ENCODE peak calls at places on chromosome 3, in nine cellular contexts. One of them, this sample, is unnamed.

GRCh38 chr3:162764672-162765071 is 1268.1 kb downstream of the OTOL1 start:
- DNase-seq in thyroid gland: no peak
- DNase-seq in CD14-positive monocyte: no peak
- DNase-seq in hepatocyte: no peak
- DNase-seq in lung: no peak
- DNase-seq in type B pancreatic cell: no peak
- DNase-seq in PC-3: peak
- DNase-seq in ovary: no peak
- DNase-seq in HL-60: no peak
- DNase-seq in this sample: no peak

GRCh38 chr3:24494616-24495333 is at the start of gene THRB:
- DNase-seq in thyroid gland: peak
- DNase-seq in CD14-positive monocyte: no peak
- DNase-seq in hepatocyte: peak
- DNase-seq in lung: peak
- DNase-seq in type B pancreatic cell: peak
- DNase-seq in PC-3: peak
- DNase-seq in ovary: peak
- DNase-seq in HL-60: no peak
- DNase-seq in this sample: peak

GRCh38 chr3:177615015-177615414 is 417.7 kb upstream of the TBL1XR1 start:
- DNase-seq in thyroid gland: peak
- DNase-seq in CD14-positive monocyte: peak
- DNase-seq in hepatocyte: no peak
- DNase-seq in lung: peak
- DNase-seq in type B pancreatic cell: no peak
- DNase-seq in PC-3: peak
- DNase-seq in ovary: peak
- DNase-seq in HL-60: peak
- DNase-seq in this sample: no peak

GRCh38 chr3:141321109-141321497 is 47.2 kb upstream of the ZBTB38 start:
- DNase-seq in thyroid gland: no peak
- DNase-seq in CD14-positive monocyte: no peak
- DNase-seq in hepatocyte: no peak
- DNase-seq in lung: no peak
- DNase-seq in type B pancreatic cell: no peak
- DNase-seq in PC-3: peak
- DNase-seq in ovary: no peak
- DNase-seq in HL-60: no peak
- DNase-seq in this sample: no peak

GRCh38 chr3:37686225-37686624 is 175.5 kb upstream of the CTDSPL start:
- DNase-seq in thyroid gland: no peak
- DNase-seq in CD14-positive monocyte: no peak
- DNase-seq in hepatocyte: no peak
- DNase-seq in lung: no peak
- DNase-seq in type B pancreatic cell: no peak
- DNase-seq in PC-3: no peak
- DNase-seq in ovary: no peak
- DNase-seq in HL-60: no peak
- DNase-seq in this sample: peak

GRCh38 chr3:134260984-134261383 is 10.3 kb upstream of the RYK start:
- DNase-seq in thyroid gland: no peak
- DNase-seq in CD14-positive monocyte: no peak
- DNase-seq in hepatocyte: no peak
- DNase-seq in lung: no peak
- DNase-seq in type B pancreatic cell: no peak
- DNase-seq in PC-3: no peak
- DNase-seq in ovary: no peak
- DNase-seq in HL-60: no peak
- DNase-seq in this sample: no peak

GRCh38 chr3:155093261-155093660 is 13.1 kb downstream of the MME start:
- DNase-seq in thyroid gland: no peak
- DNase-seq in CD14-positive monocyte: no peak
- DNase-seq in hepatocyte: no peak
- DNase-seq in lung: no peak
- DNase-seq in type B pancreatic cell: no peak
- DNase-seq in PC-3: no peak
- DNase-seq in ovary: no peak
- DNase-seq in HL-60: no peak
- DNase-seq in this sample: no peak

GRCh38 chr3:161454615-161455014 is 42.0 kb upstream of the OTOL1 start:
- DNase-seq in thyroid gland: no peak
- DNase-seq in CD14-positive monocyte: no peak
- DNase-seq in hepatocyte: no peak
- DNase-seq in lung: no peak
- DNase-seq in type B pancreatic cell: no peak
- DNase-seq in PC-3: no peak
- DNase-seq in ovary: no peak
- DNase-seq in HL-60: no peak
- DNase-seq in this sample: no peak

GRCh38 chr3:177300039-177300833 is 103.0 kb upstream of the TBL1XR1 start:
- DNase-seq in thyroid gland: peak
- DNase-seq in CD14-positive monocyte: peak
- DNase-seq in hepatocyte: peak
- DNase-seq in lung: peak
- DNase-seq in type B pancreatic cell: no peak
- DNase-seq in PC-3: peak
- DNase-seq in ovary: no peak
- DNase-seq in HL-60: no peak
- DNase-seq in this sample: no peak

GRCh38 chr3:133469140-133469731 is 69.4 kb downstream of the BFSP2 start:
- DNase-seq in thyroid gland: peak
- DNase-seq in CD14-positive monocyte: no peak
- DNase-seq in hepatocyte: no peak
- DNase-seq in lung: no peak
- DNase-seq in type B pancreatic cell: no peak
- DNase-seq in PC-3: no peak
- DNase-seq in ovary: no peak
- DNase-seq in HL-60: no peak
- DNase-seq in this sample: no peak

GRCh38 chr3:59922226-59922625 is 872.4 kb upstream of the CFAP20DC start:
- DNase-seq in thyroid gland: no peak
- DNase-seq in CD14-positive monocyte: no peak
- DNase-seq in hepatocyte: no peak
- DNase-seq in lung: no peak
- DNase-seq in type B pancreatic cell: no peak
- DNase-seq in PC-3: no peak
- DNase-seq in ovary: no peak
- DNase-seq in HL-60: no peak
- DNase-seq in this sample: no peak

GRCh38 chr3:147119346-147119745 is 287.0 kb downstream of the ZIC4 start:
- DNase-seq in thyroid gland: no peak
- DNase-seq in CD14-positive monocyte: no peak
- DNase-seq in hepatocyte: no peak
- DNase-seq in lung: no peak
- DNase-seq in type B pancreatic cell: no peak
- DNase-seq in PC-3: no peak
- DNase-seq in ovary: no peak
- DNase-seq in HL-60: no peak
- DNase-seq in this sample: no peak

GRCh38 chr3:147118611-147119010 is 287.7 kb downstream of the ZIC4 start:
- DNase-seq in thyroid gland: no peak
- DNase-seq in CD14-positive monocyte: no peak
- DNase-seq in hepatocyte: no peak
- DNase-seq in lung: no peak
- DNase-seq in type B pancreatic cell: no peak
- DNase-seq in PC-3: no peak
- DNase-seq in ovary: no peak
- DNase-seq in HL-60: no peak
- DNase-seq in this sample: no peak

GRCh38 chr3:147117631-147118030 is 288.7 kb downstream of the ZIC4 start:
- DNase-seq in thyroid gland: no peak
- DNase-seq in CD14-positive monocyte: no peak
- DNase-seq in hepatocyte: no peak
- DNase-seq in lung: no peak
- DNase-seq in type B pancreatic cell: no peak
- DNase-seq in PC-3: no peak
- DNase-seq in ovary: no peak
- DNase-seq in HL-60: no peak
- DNase-seq in this sample: no peak

DNA sequence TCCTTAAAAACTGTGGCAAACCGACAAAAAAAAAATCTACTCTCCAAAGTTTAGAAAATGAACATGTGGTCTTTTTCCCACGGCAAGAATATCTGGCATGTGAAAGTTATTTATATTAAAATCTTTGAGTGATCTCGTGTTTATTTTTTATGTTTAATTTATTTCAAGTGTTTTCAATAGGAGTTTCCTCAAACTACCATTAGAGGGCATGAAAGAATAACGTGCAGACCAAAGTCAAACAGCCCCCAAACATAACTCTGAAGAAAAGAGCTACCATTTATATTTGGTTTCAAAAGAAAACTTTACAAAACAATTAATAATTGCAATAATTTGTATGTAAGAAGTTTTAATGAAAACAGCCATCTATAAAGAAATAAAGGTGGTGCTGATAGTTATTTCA is 286.3 kb downstream of the ZIC4 start:
- DNase-seq in thyroid gland: no peak
- DNase-seq in CD14-positive monocyte: no peak
- DNase-seq in hepatocyte: peak
- DNase-seq in lung: no peak
- DNase-seq in type B pancreatic cell: no peak
- DNase-seq in PC-3: peak
- DNase-seq in ovary: no peak
- DNase-seq in HL-60: no peak
- DNase-seq in this sample: no peak
- TF ChIP-seq CTCF in thyroid gland: no peak
- TF ChIP-seq CTCF in CD14-positive monocyte: no peak
- TF ChIP-seq CTCF in hepatocyte: peak
- TF ChIP-seq CTCF in lung: no peak
- TF ChIP-seq CTCF in type B pancreatic cell: peak
- TF ChIP-seq CTCF in PC-3: peak
- TF ChIP-seq CTCF in ovary: no peak
- TF ChIP-seq CTCF in HL-60: no peak
- TF ChIP-seq CTCF in this sample: peak

GRCh38 chr3:84960994-84961393 is 2.2 kb downstream of the CADM2 start:
- DNase-seq in thyroid gland: no peak
- DNase-seq in CD14-positive monocyte: no peak
- DNase-seq in hepatocyte: no peak
- DNase-seq in lung: no peak
- DNase-seq in type B pancreatic cell: no peak
- DNase-seq in PC-3: no peak
- DNase-seq in ovary: no peak
- DNase-seq in HL-60: no peak
- DNase-seq in this sample: no peak

GRCh38 chr3:84960581-84960980 is 1.8 kb downstream of the CADM2 start:
- DNase-seq in thyroid gland: no peak
- DNase-seq in CD14-positive monocyte: no peak
- DNase-seq in hepatocyte: no peak
- DNase-seq in lung: no peak
- DNase-seq in type B pancreatic cell: no peak
- DNase-seq in PC-3: no peak
- DNase-seq in ovary: no peak
- DNase-seq in HL-60: no peak
- DNase-seq in this sample: no peak

GRCh38 chr3:84961492-84962255 is 2.9 kb downstream of the CADM2 start:
- DNase-seq in thyroid gland: no peak
- DNase-seq in CD14-positive monocyte: no peak
- DNase-seq in hepatocyte: no peak
- DNase-seq in lung: no peak
- DNase-seq in type B pancreatic cell: no peak
- DNase-seq in PC-3: no peak
- DNase-seq in ovary: no peak
- DNase-seq in HL-60: no peak
- DNase-seq in this sample: peak

GRCh38 chr3:84959470-84960380 is 936 bp downstream of the CADM2 start:
- DNase-seq in thyroid gland: peak
- DNase-seq in CD14-positive monocyte: no peak
- DNase-seq in hepatocyte: peak
- DNase-seq in lung: no peak
- DNase-seq in type B pancreatic cell: no peak
- DNase-seq in PC-3: no peak
- DNase-seq in ovary: no peak
- DNase-seq in HL-60: no peak
- DNase-seq in this sample: peak

GRCh38 chr3:84958495-84959469 is at the start of gene CADM2:
- DNase-seq in thyroid gland: peak
- DNase-seq in CD14-positive monocyte: no peak
- DNase-seq in hepatocyte: peak
- DNase-seq in lung: peak
- DNase-seq in type B pancreatic cell: peak
- DNase-seq in PC-3: peak
- DNase-seq in ovary: peak
- DNase-seq in HL-60: peak
- DNase-seq in this sample: peak
- TF ChIP-seq CTCF in thyroid gland: no peak
- TF ChIP-seq CTCF in CD14-positive monocyte: no peak
- TF ChIP-seq CTCF in hepatocyte: peak
- TF ChIP-seq CTCF in lung: no peak
- TF ChIP-seq CTCF in type B pancreatic cell: peak
- TF ChIP-seq CTCF in PC-3: peak
- TF ChIP-seq CTCF in ovary: no peak
- TF ChIP-seq CTCF in HL-60: no peak
- TF ChIP-seq CTCF in this sample: peak

GRCh38 chr3:46932455-46933225 is 43.9 kb downstream of the CCDC12 start:
- DNase-seq in thyroid gland: peak
- DNase-seq in CD14-positive monocyte: peak
- DNase-seq in hepatocyte: no peak
- DNase-seq in lung: no peak
- DNase-seq in type B pancreatic cell: no peak
- DNase-seq in PC-3: no peak
- DNase-seq in ovary: no peak
- DNase-seq in HL-60: no peak
- DNase-seq in this sample: no peak
- TF ChIP-seq CTCF in thyroid gland: no peak
- TF ChIP-seq CTCF in CD14-positive monocyte: no peak
- TF ChIP-seq CTCF in hepatocyte: no peak
- TF ChIP-seq CTCF in lung: no peak
- TF ChIP-seq CTCF in type B pancreatic cell: no peak
- TF ChIP-seq CTCF in PC-3: no peak
- TF ChIP-seq CTCF in ovary: no peak
- TF ChIP-seq CTCF in HL-60: no peak
- TF ChIP-seq CTCF in this sample: no peak

DNA sequence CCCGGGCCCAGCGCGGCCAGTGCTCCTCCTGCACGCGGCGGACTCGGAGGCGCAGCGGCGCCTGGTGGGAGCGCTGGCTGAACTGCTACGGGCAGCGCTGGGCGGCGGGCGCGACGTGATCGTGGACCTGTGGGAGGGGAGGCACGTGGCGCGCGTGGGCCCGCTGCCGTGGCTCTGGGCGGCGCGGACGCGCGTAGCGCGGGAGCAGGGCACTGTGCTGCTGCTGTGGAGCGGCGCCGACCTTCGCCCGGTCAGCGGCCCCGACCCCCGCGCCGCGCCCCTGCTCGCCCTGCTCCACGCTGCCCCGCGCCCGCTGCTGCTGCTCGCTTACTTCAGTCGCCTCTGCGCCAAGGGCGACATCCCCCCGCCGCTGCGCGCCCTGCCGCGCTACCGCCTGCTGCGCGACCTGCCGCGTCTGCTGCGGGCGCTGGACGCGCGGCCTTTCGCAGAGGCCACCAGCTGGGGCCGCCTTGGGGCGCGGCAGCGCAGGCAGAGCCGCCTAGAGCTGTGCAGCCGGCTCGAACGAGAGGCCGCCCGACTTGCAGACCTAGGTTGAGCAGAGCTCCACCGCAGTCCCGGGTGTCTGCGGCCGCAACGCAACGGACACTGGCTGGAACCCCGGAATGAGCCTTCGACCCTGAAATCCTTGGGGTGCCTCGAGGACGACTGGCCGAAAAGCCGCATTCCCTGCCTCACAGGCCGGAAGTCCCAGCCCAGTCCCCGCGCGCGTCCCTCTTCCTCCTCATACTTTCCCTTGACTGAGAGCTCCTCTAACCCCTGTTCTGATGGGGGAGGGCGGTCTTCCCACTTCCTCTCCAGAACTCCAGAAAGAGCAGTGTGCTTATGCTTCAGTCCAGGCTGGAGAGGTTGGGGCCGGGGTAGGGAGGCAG is 1.4 kb upstream of the IL17RC start:
- DNase-seq in thyroid gland: peak
- DNase-seq in CD14-positive monocyte: no peak
- DNase-seq in hepatocyte: peak
- DNase-seq in lung: peak
- DNase-seq in type B pancreatic cell: peak
- DNase-seq in PC-3: peak
- DNase-seq in ovary: peak
- DNase-seq in HL-60: peak
- DNase-seq in this sample: peak
- TF ChIP-seq CTCF in thyroid gland: no peak
- TF ChIP-seq CTCF in CD14-positive monocyte: peak
- TF ChIP-seq CTCF in hepatocyte: peak
- TF ChIP-seq CTCF in lung: no peak
- TF ChIP-seq CTCF in type B pancreatic cell: peak
- TF ChIP-seq CTCF in PC-3: peak
- TF ChIP-seq CTCF in ovary: no peak
- TF ChIP-seq CTCF in HL-60: no peak
- TF ChIP-seq CTCF in this sample: no peak